ENCODE peak calls at places on chromosomes 12 and 14, in five cellular contexts. H, X, U, M and Z are unnamed samples.

GRCh38 chr12:107057071-107057834 is 36.1 kb downstream of the CRY1 start:
- DNase-seq in H (peak; percentile 14), X (no peak), U (peak; percentile 52), M (no peak), Z (peak; percentile 29)

GRCh38 chr12:119710941-119711551 is 43.1 kb downstream of the PRKAB1 start:
- DNase-seq in H (no peak), X (no peak), U (no peak), M (no peak), Z (no peak)

GRCh38 chr12:82407481-82407880 is 49.2 kb downstream of the METTL25 start:
- DNase-seq in H (no peak), X (no peak), U (no peak), M (no peak), Z (peak; percentile 30)

GRCh38 chr12:111270773-111271172 is 98.1 kb downstream of the PHETA1 start:
- DNase-seq in H (no peak), X (peak; percentile 23), U (no peak), M (no peak), Z (no peak)

GRCh38 chr12:65494537-65494936 is 216.1 kb downstream of the MSRB3 start:
- DNase-seq in H (no peak), X (peak; percentile 85), U (peak; percentile 4), M (no peak), Z (no peak)

GRCh38 chr14:95265106-95266094 is 54.3 kb downstream of the CLMN start:
- DNase-seq in H (peak; percentile 100), X (peak; percentile 98), U (peak; percentile 97), M (peak; percentile 97), Z (peak; percentile 76)

GRCh38 chr14:40229676-40230075 is 797.4 kb upstream of the FBXO33 start:
- DNase-seq in H (no peak), X (no peak), U (no peak), M (no peak), Z (no peak)

GRCh38 chr12:75701859-75702258 is 190.4 kb upstream of the KRR1 start:
- DNase-seq in H (no peak), X (peak; percentile 72), U (no peak), M (no peak), Z (no peak)

GRCh38 chr12:43550831-43551270 is 1.2 kb downstream of the ADAMTS20 start:
- DNase-seq in H (no peak), X (no peak), U (no peak), M (no peak), Z (no peak)

GRCh38 chr14:58463147-58463546 is 35.6 kb downstream of the KIAA0586 start:
- DNase-seq in H (no peak), X (no peak), U (no peak), M (no peak), Z (no peak)

GRCh38 chr12:19044877-19045276 is 84.7 kb upstream of the PLEKHA5 start:
- DNase-seq in H (no peak), X (no peak), U (no peak), M (no peak), Z (no peak)

GRCh38 chr12:109863961-109864712 is 16.2 kb downstream of the GLTP start:
- DNase-seq in H (no peak), X (no peak), U (peak; percentile 66), M (no peak), Z (peak; percentile 50)

GRCh38 chr12:48717252-48717695 is 767 bp upstream of the CCNT1 start:
- DNase-seq in H (peak; percentile 18), X (no peak), U (peak; percentile 27), M (peak; percentile 44), Z (no peak)

GRCh38 chr14:68361231-68361630 is 431.6 kb downstream of the ZFP36L1 start:
- DNase-seq in H (peak; percentile 12), X (no peak), U (no peak), M (no peak), Z (peak; percentile 95)
- H3K4me3 ChIP-seq in H (no peak overlapping the region), X (no peak overlapping the region), U (no peak overlapping the region), M (no peak overlapping the region), Z (no peak overlapping the region)

GRCh38 chr12:58190624-58191023 is 249.3 kb downstream of the ATP23 start:
- DNase-seq in H (no peak), X (no peak), U (no peak), M (no peak), Z (no peak)

GRCh38 chr12:58189030-58189429 is 247.7 kb downstream of the ATP23 start:
- DNase-seq in H (peak; percentile 28), X (no peak), U (no peak), M (no peak), Z (no peak)

GRCh38 chr12:58186914-58187313 is 245.5 kb downstream of the ATP23 start:
- DNase-seq in H (no peak), X (no peak), U (no peak), M (peak; percentile 42), Z (no peak)
- H3K4me2 ChIP-seq in H (no peak overlapping the region), X (no peak overlapping the region), U (no peak overlapping the region), M (no peak overlapping the region), Z (no peak overlapping the region)

DNA sequence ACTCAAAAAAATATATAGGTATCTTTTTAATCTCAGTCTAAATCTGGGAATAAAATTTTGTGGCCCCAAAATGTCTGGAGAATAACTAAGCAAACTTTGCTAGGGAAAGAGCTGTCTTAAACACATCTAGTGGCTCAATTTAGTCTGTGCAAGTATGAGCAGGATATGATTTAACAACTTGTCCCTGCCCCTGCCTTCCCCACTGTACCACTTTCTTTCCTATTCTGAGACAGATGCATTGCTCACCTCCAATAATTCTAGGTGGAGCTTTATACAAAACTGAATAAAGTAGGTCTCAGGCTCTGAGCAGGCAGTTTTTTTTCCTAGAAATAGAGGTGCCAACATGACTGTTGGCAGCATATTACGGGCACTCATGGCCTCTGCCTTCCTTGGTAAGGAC is 412.1 kb downstream of the DAD1 start:
- DNase-seq in H (no peak), X (no peak), U (no peak), M (no peak), Z (no peak)
- H3K4me3 ChIP-seq in H (no peak overlapping the region), X (no peak overlapping the region), U (no peak overlapping the region), M (no peak overlapping the region), Z (no peak overlapping the region)

GRCh38 chr14:20617138-20618003 is 24.1 kb downstream of the OR6S1 start:
- DNase-seq in H (no peak), X (no peak), U (no peak), M (no peak), Z (no peak)
- H3K4me2 ChIP-seq in H (no peak overlapping the region), X (no peak overlapping the region), U (no peak overlapping the region), M (no peak overlapping the region), Z (no peak overlapping the region)

GRCh38 chr12:50528800-50529199 is 24.0 kb downstream of the DIP2B start:
- DNase-seq in H (no peak), X (no peak), U (no peak), M (no peak), Z (no peak)
- H3K4me3 ChIP-seq in H (no peak overlapping the region), X (no peak overlapping the region), U (no peak overlapping the region), M (no peak overlapping the region), Z (no peak overlapping the region)

DNA sequence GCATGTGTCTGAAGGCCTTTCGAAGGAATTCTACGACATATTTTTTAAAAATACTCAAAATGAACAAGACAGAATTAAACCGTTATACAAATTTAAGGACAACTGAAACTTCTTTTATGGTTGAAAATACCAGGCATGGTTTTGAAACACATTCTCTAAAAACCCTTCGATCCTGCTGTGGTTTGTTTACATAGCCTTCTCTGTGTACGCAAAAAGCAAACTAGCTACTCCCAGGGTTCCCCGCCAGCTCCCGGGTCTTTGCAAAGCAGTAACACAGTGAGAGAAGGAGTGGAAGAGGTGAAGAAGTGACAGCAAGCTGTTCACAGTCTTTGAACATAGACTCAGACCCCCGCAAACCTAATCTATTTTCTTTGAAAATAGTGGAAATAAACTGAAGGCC is 2.2 kb upstream of the TC2N start:
- DNase-seq in H (no peak), X (no peak), U (no peak), M (no peak), Z (no peak)
- H3K4me2 ChIP-seq in H (no peak overlapping the region), X (peak overlapping the region; percentile 38), U (peak overlapping the region; percentile 48), M (no peak overlapping the region), Z (no peak overlapping the region)

DNA sequence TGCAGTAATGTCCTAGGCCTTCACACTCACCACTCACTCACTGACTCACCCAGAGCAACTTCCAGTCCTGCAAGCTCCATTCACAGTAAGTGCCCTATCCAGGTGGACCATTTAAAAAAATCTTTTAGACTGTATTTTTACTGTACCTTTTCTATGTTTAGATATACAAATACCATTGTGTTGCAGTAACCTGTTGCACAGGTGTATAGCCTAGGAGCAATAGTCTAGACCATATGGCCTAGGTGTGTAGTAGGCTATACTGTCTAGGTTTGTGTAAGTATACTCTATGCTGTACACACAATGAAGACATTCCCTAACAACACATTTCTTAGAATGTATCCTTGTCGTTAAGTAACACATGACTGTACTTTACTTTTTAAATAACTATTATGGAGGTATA is 17.2 kb downstream of the CYP46A1 start:
- DNase-seq in H (no peak), X (no peak), U (no peak), M (no peak), Z (no peak)
- H3K4me3 ChIP-seq in H (no peak overlapping the region), X (no peak overlapping the region), U (no peak overlapping the region), M (no peak overlapping the region), Z (no peak overlapping the region)

GRCh38 chr12:3750616-3751015 is 2.3 kb downstream of the CRACR2A start:
- DNase-seq in H (no peak), X (no peak), U (no peak), M (peak; percentile 46), Z (no peak)

GRCh38 chr12:3747543-3747942 is 5.4 kb downstream of the CRACR2A start:
- DNase-seq in H (no peak), X (no peak), U (no peak), M (no peak), Z (no peak)

GRCh38 chr12:3746758-3747157 is 6.2 kb downstream of the CRACR2A start:
- DNase-seq in H (no peak), X (no peak), U (no peak), M (no peak), Z (no peak)

GRCh38 chr12:3747976-3748619 is 4.8 kb downstream of the CRACR2A start:
- DNase-seq in H (no peak), X (no peak), U (no peak), M (no peak), Z (no peak)

GRCh38 chr12:3748620-3749019 is 4.3 kb downstream of the CRACR2A start:
- DNase-seq in H (no peak), X (no peak), U (no peak), M (no peak), Z (no peak)
- H3K4me2 ChIP-seq in H (no peak overlapping the region), X (no peak overlapping the region), U (no peak overlapping the region), M (no peak overlapping the region), Z (no peak overlapping the region)